ENCODE peak calls at places on chromosomes 2 and 18, in five cellular contexts. Z, D, H, N and T are unnamed samples.

GRCh38 chr2:218397502-218398436 is 1.9 kb upstream of the CTDSP1 start:
- DNase-seq in Z (peak; percentile 67), D (peak; percentile 85), H (peak; percentile 90), N (no peak), T (peak; percentile 91)

GRCh38 chr18:76482971-76483691 is 11.9 kb downstream of the ZNF516 start:
- DNase-seq in Z (no peak), D (no peak), H (peak; percentile 66), N (no peak), T (no peak)

GRCh38 chr2:26561918-26562810 is 79.0 kb downstream of the CIB4 start:
- DNase-seq in Z (no peak), D (peak; percentile 46), H (peak; percentile 89), N (no peak), T (peak; percentile 79)

GRCh38 chr2:201984800-201985525 is 48.7 kb upstream of the FZD7 start:
- DNase-seq in Z (no peak), D (no peak), H (no peak), N (peak; percentile 90), T (no peak)

GRCh38 chr18:77517901-77518300 is 268.3 kb downstream of the GALR1 start:
- DNase-seq in Z (no peak), D (no peak), H (no peak), N (no peak), T (no peak)

GRCh38 chr18:58095655-58096054 is 51.6 kb downstream of the NEDD4L start:
- DNase-seq in Z (no peak), D (no peak), H (no peak), N (no peak), T (no peak)

GRCh38 chr2:40049782-40050181 is 270.7 kb upstream of the THUMPD2 start:
- DNase-seq in Z (no peak), D (no peak), H (no peak), N (no peak), T (no peak)

GRCh38 chr18:11470941-11471340 is 138.5 kb upstream of the SLC35G4 start:
- DNase-seq in Z (no peak), D (no peak), H (no peak), N (no peak), T (no peak)

GRCh38 chr18:36454848-36455458 is 157.4 kb downstream of the FHOD3 start:
- DNase-seq in Z (no peak), D (no peak), H (no peak), N (no peak), T (no peak)

GRCh38 chr2:96103906-96104861 is 12.2 kb downstream of the ADRA2B start:
- DNase-seq in Z (peak; percentile 35), D (peak; percentile 45), H (peak; percentile 50), N (peak; percentile 14), T (peak; percentile 54)

GRCh38 chr2:101149241-101150192 is 1.7 kb downstream of the TBC1D8 start:
- DNase-seq in Z (no peak), D (no peak), H (no peak), N (no peak), T (no peak)

GRCh38 chr18:11981383-11981632 is at the start of gene IMPA2:
- DNase-seq in Z (no peak), D (no peak), H (no peak), N (no peak), T (no peak)

GRCh38 chr2:109612991-109613921 is 510 bp downstream of the SEPTIN10 start:
- DNase-seq in Z (no peak), D (peak; percentile 76), H (peak; percentile 87), N (no peak), T (no peak)

GRCh38 chr2:9337901-9338300 is 85.4 kb downstream of the ITGB1BP1 start:
- DNase-seq in Z (no peak), D (no peak), H (no peak), N (no peak), T (no peak)

GRCh38 chr2:200408428-200409311 is 101.2 kb downstream of the KCTD18 start:
- DNase-seq in Z (no peak), D (no peak), H (no peak), N (no peak), T (no peak)

GRCh38 chr18:45962461-45962860 is 4.7 kb downstream of the EPG5 start:
- DNase-seq in Z (no peak), D (no peak), H (no peak), N (no peak), T (no peak)

GRCh38 chr2:42261531-42262195 is 92.5 kb downstream of the EML4 start:
- DNase-seq in Z (no peak), D (no peak), H (no peak), N (no peak), T (no peak)

GRCh38 chr2:220556658-220557057 is 929.2 kb downstream of the SLC4A3 start:
- DNase-seq in Z (no peak), D (no peak), H (no peak), N (no peak), T (no peak)

GRCh38 chr2:223591596-223591995 is 10.6 kb downstream of the SCG2 start:
- DNase-seq in Z (no peak), D (no peak), H (no peak), N (no peak), T (no peak)

GRCh38 chr2:42645551-42645950 is 77.1 kb downstream of the MTA3 start:
- DNase-seq in Z (no peak), D (no peak), H (no peak), N (no peak), T (no peak)

GRCh38 chr18:30280861-30281470 is 761.6 kb downstream of the DSC3 start:
- DNase-seq in Z (no peak), D (peak; percentile 4), H (no peak), N (no peak), T (no peak)

GRCh38 chr2:15668611-15669305 is 77.1 kb downstream of the DDX1 start:
- DNase-seq in Z (no peak), D (no peak), H (no peak), N (no peak), T (no peak)

GRCh38 chr2:110957267-110957666 is 163.4 kb upstream of the BCL2L11 start:
- DNase-seq in Z (no peak), D (no peak), H (no peak), N (no peak), T (no peak)
- H3K27ac ChIP-seq in Z (no peak overlapping the region), D (no peak overlapping the region), H (no peak overlapping the region), N (no peak overlapping the region), T (no peak overlapping the region)

DNA sequence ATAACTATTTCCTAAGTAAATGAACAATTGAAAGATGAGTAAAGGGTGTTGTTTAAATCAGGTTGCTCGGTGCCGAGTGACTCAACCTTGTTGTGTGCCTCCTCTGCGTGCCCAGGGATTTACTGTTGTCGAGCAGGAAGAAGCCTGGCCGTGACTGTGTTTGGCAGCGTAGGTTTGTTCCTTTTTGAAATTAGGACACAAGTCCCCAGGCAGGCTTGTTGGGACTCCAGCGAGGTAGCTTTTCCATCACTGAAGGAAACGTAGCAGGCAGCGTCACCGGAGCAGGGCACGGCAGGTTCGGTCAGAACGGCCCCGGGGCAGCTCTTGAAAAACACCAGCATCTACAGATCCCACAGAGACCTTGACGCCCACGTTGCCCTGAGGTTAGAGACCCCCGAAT is 48.6 kb downstream of the TMEM18 start:
- DNase-seq in Z (peak; percentile 38), D (no peak), H (no peak), N (no peak), T (no peak)
- H3K27ac ChIP-seq in Z (no peak overlapping the region), D (no peak overlapping the region), H (no peak overlapping the region), N (no peak overlapping the region), T (no peak overlapping the region)

GRCh38 chr18:55779461-55779710 is 191.4 kb upstream of the TCF4 start:
- DNase-seq in Z (no peak), D (peak; percentile 43), H (no peak), N (no peak), T (no peak)
- H3K27ac ChIP-seq in Z (no peak overlapping the region), D (peak overlapping the region; percentile 97), H (no peak overlapping the region), N (peak overlapping the region; percentile 95), T (peak overlapping the region; percentile 63)

DNA sequence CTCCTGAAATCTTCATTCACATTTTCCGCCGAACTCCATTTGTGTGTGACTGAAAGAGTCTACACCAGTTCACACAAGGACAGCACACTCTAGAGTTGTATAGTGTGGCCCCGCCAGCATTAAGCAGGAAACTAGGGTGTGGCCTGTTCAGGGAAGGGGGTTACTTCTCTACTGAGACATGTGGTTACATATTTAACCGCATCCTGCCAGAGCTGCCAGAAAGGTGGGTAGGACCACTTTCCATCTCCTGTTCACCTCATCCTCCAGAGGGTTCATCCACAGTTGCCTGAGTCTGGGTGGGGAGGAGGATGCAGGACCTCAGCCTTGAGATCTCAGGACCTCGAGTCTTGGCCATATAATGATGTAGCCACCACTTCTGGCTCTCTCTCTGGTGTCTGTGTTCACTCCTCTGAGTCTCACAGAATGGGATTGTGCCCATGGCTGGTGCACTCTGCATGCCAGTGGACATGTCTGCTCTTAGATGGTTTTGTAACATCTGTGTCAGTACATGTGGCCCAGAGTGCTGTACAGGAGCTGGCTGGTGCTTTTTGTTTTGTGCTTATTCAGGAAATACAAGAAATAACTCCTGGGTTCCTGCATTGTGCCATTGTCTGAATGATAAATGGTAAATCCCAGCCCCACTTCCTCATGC is 7.7 kb upstream of the SP140L start:
- DNase-seq in Z (no peak), D (peak; percentile 35), H (no peak), N (no peak), T (no peak)
- H3K27ac ChIP-seq in Z (no peak overlapping the region), D (peak overlapping the region; percentile 72), H (no peak overlapping the region), N (no peak overlapping the region), T (peak overlapping the region; percentile 14)

DNA sequence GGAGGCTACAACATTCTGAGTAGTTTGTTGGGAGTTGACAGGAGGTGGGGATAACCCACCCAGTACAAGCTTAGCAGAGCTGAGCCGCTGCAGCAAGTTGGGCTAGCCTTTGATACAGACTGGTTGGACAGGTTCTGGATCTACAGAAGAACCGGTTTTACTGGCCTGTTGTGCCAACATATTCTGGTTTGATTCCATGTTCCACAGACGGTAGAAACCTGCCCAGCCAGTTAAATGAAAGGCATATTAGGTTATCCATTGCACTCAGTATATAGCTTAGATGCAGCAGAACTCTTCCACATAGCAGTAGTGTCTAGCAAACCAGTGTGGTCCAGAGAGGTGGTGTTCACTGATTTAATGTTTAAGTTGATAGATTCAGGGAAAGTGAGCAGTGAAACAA is 19.3 kb upstream of the RBBP8 start:
- DNase-seq in Z (no peak), D (no peak), H (no peak), N (no peak), T (peak; percentile 66)
- H3K27ac ChIP-seq in Z (no peak overlapping the region), D (no peak overlapping the region), H (no peak overlapping the region), N (no peak overlapping the region), T (peak overlapping the region; percentile 77)

GRCh38 chr2:66443183-66443976 is 8.5 kb downstream of the MEIS1 start:
- DNase-seq in Z (peak; percentile 51), D (no peak), H (peak; percentile 78), N (no peak), T (no peak)

GRCh38 chr2:66440692-66441091 is 5.8 kb downstream of the MEIS1 start:
- DNase-seq in Z (no peak), D (no peak), H (no peak), N (no peak), T (no peak)

GRCh38 chr2:66439291-66440010 is 4.5 kb downstream of the MEIS1 start:
- DNase-seq in Z (peak; percentile 65), D (no peak), H (peak; percentile 77), N (no peak), T (no peak)

GRCh38 chr2:66440011-66440542 is 5.2 kb downstream of the MEIS1 start:
- DNase-seq in Z (no peak), D (no peak), H (no peak), N (no peak), T (no peak)

GRCh38 chr2:66441651-66442365 is 6.9 kb downstream of the MEIS1 start:
- DNase-seq in Z (no peak), D (no peak), H (no peak), N (no peak), T (no peak)
- H3K27ac ChIP-seq in Z (no peak overlapping the region), D (peak overlapping the region; percentile 94), H (peak overlapping the region; percentile 98), N (no peak overlapping the region), T (peak overlapping the region; percentile 93)